ENCODE peak calls at places on chromosomes 1 and 21, in four cellular contexts. J, Z, D and W are unnamed samples.

GRCh38 chr1:50271968-50272578 is 151.2 kb downstream of the DMRTA2 start:
- DNase-seq in J (peak), Z (peak), D (peak), W (no peak)

GRCh38 chr1:172411791-172412338 is 8.6 kb upstream of the C1orf105 start:
- DNase-seq in J (no peak), Z (peak), D (no peak), W (no peak)

GRCh38 chr1:40861227-40862003 is 748 bp downstream of the CITED4 start:
- DNase-seq in J (no peak), Z (peak), D (no peak), W (no peak)

GRCh38 chr1:229037806-229038405 is 233.0 kb upstream of the RAB4A start:
- DNase-seq in J (no peak), Z (peak), D (no peak), W (no peak)

GRCh38 chr1:198024782-198025181 is 107.6 kb downstream of the LHX9 start:
- DNase-seq in J (no peak), Z (peak), D (no peak), W (no peak)

GRCh38 chr1:161676958-161677689 is 14.2 kb downstream of the FCGR2B start:
- DNase-seq in J (no peak), Z (no peak), D (no peak), W (no peak)

GRCh38 chr1:211420845-211421454 is 71.0 kb downstream of the RD3 start:
- DNase-seq in J (no peak), Z (no peak), D (no peak), W (no peak)

GRCh38 chr21:32448803-32449594 is 36.5 kb downstream of the EVA1C start:
- DNase-seq in J (no peak), Z (no peak), D (no peak), W (peak)

GRCh38 chr1:91751281-91751680 is 134.7 kb downstream of the TGFBR3 start:
- DNase-seq in J (no peak), Z (no peak), D (no peak), W (peak)

GRCh38 chr1:17792421-17792820 is 37.3 kb downstream of the ACTL8 start:
- DNase-seq in J (no peak), Z (no peak), D (no peak), W (no peak)

GRCh38 chr1:44811714-44812151 is 3.4 kb downstream of the BTBD19 start:
- DNase-seq in J (no peak), Z (no peak), D (no peak), W (peak)

GRCh38 chr1:22096036-22096435 is 43.5 kb downstream of the CDC42 start:
- DNase-seq in J (no peak), Z (no peak), D (no peak), W (no peak)

GRCh38 chr1:160795951-160796383 is at the start of gene LY9:
- DNase-seq in J (no peak), Z (no peak), D (no peak), W (no peak)

GRCh38 chr1:200896571-200897187 is 2.0 kb downstream of the INAVA start:
- DNase-seq in J (peak), Z (peak), D (peak), W (no peak)

DNA sequence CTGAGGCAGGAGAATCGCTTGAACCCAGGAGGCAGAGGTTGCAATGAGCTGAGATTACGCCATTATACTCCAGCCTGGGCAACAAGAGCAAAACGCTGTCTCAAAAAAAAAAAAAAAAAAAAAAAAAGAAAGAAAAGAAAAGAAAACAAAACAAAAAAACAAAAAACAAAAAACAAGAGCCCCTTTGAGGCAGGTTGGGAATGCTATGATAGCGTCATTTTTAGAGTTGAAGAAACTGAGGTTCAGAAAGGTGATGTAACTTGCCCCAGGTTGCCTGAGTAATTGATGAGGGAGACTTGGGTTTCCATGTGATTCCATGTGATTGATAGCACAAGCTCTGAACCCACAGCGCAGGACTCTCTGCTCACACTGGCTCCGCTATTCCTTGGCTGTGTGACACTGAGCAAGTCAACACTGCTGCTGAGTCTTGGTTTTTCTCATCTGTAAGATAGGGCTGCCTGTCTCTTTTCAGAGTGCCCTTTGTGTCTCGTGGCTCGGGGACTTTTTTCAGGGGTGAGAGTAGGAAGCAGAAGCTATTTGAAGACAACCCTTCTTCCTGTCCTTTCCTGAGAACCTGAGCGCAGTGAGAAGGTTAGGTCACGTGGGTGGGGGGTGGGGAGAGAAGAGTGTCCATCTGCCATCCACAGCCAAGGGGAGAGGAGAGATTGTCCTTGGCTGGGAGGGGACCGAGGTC is 2.5 kb downstream of the CNR2 start:
- DNase-seq in J (no peak), Z (no peak), D (no peak), W (no peak)
- H3K4me3 ChIP-seq in J (no peak), Z (no peak), D (no peak), W (no peak)

DNA sequence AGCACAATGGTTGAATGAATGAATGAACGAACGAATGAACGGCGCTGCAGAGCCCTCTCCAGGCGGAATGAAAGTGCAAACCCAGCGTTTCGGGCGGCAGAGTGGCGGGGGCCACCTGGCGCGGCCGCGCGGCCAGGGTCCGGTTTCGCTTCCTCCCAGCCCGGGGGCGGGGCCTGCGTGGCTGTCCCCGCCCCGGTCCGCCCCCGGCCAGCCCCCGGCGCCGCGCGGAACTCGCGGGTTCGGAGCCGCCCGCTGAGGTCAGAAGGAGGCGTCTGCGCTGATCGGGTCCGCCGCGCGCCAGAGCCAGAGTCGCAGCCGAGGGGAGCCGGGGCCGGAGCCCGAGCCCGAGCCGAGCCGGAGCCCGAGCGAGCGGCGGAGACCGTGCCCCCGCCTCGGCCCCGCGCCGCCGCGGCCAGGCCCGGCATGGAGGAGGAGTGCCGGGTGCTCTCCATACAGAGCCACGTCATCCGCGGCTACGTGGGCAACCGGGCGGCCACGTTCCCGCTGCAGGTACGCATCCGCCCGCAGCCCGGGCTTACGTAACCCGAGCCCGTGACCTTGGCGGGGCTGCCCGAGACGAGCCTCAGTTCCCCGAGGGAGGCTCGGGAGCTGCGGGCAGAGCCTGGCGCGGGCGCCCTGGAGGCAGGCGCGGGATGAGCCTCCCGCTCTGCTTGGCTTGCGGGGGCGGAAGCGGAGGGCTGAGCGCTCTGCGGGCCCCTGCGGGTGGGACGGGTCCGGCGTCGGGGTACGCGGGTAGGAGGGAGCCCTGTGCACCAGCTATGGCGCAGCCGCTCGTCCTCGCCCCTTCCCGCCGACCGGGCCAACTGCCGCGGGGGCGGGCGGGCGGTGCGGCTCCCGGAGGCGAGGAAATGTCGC is at the start of gene PDXK:
- DNase-seq in J (peak), Z (peak), D (peak), W (no peak)
- TF ChIP-seq CTCF in J (peak), Z (no peak), D (no peak), W (no peak)

GRCh38 chr1:116376734-116377096 is 3.7 kb downstream of the ATP1A1 start:
- DNase-seq in J (no peak), Z (no peak), D (no peak), W (no peak)

GRCh38 chr1:116379674-116380498 is 6.8 kb downstream of the ATP1A1 start:
- DNase-seq in J (no peak), Z (no peak), D (no peak), W (no peak)

GRCh38 chr1:116375884-116376733 is 3.1 kb downstream of the ATP1A1 start:
- DNase-seq in J (no peak), Z (peak), D (peak), W (peak)

GRCh38 chr1:116379057-116379630 is 6.1 kb downstream of the ATP1A1 start:
- DNase-seq in J (no peak), Z (no peak), D (no peak), W (no peak)

DNA sequence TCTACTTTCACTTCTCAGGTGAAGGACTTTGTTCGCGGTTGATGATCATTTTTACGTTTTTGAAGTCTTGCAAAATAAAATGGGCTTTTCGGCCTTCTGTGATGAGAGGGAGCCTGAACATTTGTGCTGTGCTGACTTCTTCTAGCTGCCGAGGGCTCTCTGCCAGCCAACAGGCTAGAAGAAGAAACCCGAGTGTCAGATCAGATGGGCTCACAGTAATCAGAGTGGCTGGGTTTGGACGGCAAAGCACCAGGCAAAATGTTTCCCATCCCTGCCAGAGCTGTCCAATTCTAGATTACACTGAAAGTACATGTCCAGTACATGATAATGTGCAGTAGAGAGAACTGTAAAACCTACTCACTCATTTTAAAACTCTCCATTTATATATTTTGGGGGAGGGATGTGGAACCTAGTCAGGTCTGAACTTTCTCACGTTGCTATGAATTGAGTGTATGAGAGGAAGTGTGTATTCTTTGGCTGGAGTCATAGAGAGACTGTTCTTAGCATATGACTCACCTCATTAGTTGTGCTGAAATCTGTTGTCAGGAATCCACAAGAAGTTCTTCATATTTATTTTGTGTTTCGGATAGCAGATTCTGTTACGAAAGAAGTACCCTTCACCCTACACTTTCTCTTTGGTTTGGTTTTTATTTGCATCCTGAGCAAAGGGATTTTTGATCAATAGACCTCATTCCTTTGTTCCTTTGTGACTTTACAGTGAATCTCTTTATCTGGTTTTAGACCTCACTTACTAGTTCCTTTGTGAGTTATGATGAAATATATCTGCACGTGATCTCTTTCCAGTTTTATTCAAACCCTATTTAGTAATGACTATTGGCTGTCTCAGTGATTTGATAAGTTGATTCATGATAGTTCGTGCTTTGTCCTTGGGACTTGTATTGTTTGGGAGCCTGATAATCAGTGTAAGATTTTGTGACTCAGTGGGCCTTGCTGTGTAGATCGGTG is 4.8 kb downstream of the ATP1A1 start:
- DNase-seq in J (no peak), Z (peak), D (no peak), W (peak)
- H3K4me3 ChIP-seq in J (peak), Z (peak), D (no peak), W (peak)

GRCh38 chr1:112954059-112954458 is 1.9 kb downstream of the SLC16A1 start:
- DNase-seq in J (no peak), Z (no peak), D (no peak), W (no peak)

GRCh38 chr1:112956503-112957132 is 622 bp upstream of the SLC16A1 start:
- DNase-seq in J (no peak), Z (peak), D (no peak), W (no peak)

GRCh38 chr1:112957133-112957812 is 1.3 kb upstream of the SLC16A1 start:
- DNase-seq in J (peak), Z (peak), D (peak), W (peak)

GRCh38 chr1:112954945-112955677 is 885 bp downstream of the SLC16A1 start:
- DNase-seq in J (peak), Z (peak), D (peak), W (peak)

GRCh38 chr1:112955678-112956502 is at the start of gene SLC16A1:
- DNase-seq in J (peak), Z (peak), D (peak), W (peak)
- TF ChIP-seq CTCF in J (peak), Z (no peak), D (no peak), W (peak)

DNA sequence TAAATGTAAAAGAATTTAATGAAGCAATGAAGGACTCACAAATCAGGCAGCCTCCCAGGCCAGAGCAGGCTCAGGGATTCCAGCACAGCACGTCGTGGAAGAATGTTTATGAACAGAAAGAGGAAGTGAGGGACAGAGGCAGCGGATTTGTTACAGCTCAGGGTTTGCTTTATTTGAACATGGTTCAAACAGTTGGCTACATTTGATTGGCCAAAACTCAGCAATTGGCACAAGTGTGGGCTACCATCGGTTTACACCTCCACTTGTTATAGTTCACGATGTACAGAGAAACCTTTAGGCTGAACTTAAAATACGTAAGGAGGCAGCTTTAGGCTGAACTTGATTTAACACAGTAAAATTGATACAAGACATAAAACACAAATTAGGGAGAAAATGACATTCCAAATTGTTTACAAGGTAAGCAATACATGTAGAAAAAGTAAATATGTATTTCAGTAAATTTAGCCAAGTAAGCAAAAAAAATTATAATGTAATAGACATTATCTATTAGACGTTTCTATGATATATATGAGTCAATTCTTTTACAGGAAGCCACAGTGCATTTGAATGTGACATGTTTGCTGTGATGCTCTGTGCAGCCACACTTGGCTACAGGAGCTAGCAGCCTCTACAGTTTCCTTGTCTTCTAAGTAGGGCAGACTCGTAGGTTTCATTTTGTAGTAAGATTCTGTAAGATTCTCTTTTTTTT is 126.5 kb downstream of the ADSS2 start:
- DNase-seq in J (no peak), Z (no peak), D (no peak), W (no peak)
- H3K4me3 ChIP-seq in J (no peak), Z (no peak), D (no peak), W (no peak)

GRCh38 chr1:78673120-78673519 is 23.5 kb downstream of the IFI44 start:
- DNase-seq in J (no peak), Z (no peak), D (no peak), W (no peak)
- TF ChIP-seq CTCF in J (no peak), Z (no peak), D (no peak), W (no peak)

GRCh38 chr1:109293026-109293425 is 10.1 kb upstream of the PSRC1 start:
- DNase-seq in J (no peak), Z (no peak), D (no peak), W (no peak)
- H3K4me3 ChIP-seq in J (no peak), Z (no peak), D (no peak), W (no peak)